ENCODE peak calls at places on chromosome 2, in seven cellular contexts. E is stimulated activated CD4-positive, alpha-beta T cell treated with anti-CD3 and anti-CD28 coated beads, Interleukin-2, amount 100 ng/mL, for 48 hours; G is anterior cingulate cortex; K is right cardiac atrium; J is AG08396; B is activated CD8-positive, alpha-beta memory T cell treated with anti-CD3 and anti-CD28 coated beads for 4 hours; A is hypothalamus. V is an unnamed sample.

GRCh38 chr2:220665108-220665471 is 907.0 kb downstream of the EPHA4 start:
- DNase-seq in K (no peak), A (no peak), B (no peak), J (no peak), G (no peak), E (no peak), V (no peak)

GRCh38 chr2:7567646-7568045 is 650.4 kb downstream of the RNF144A start:
- DNase-seq in A (no peak), G (no peak), J (no peak), K (no peak), B (peak; percentile 7), E (peak; percentile 43), V (no peak)

GRCh38 chr2:224927671-224928173 is 114.5 kb downstream of the DOCK10 start:
- DNase-seq in E (no peak), K (no peak), G (no peak), J (peak; percentile 24), B (no peak), A (no peak), V (no peak)

GRCh38 chr2:169286858-169287257 is 75.5 kb downstream of the LRP2 start:
- DNase-seq in K (no peak), E (no peak), A (no peak), J (no peak), B (no peak), G (no peak), V (no peak)

GRCh38 chr2:145207884-145208283 is 688.0 kb upstream of the ZEB2 start:
- DNase-seq in J (no peak), E (no peak), G (no peak), A (no peak), B (no peak), K (no peak), V (no peak)

GRCh38 chr2:164826293-164827243 is 15.1 kb downstream of the COBLL1 start:
- DNase-seq in B (no peak), K (peak; percentile 51), A (no peak), G (no peak), J (no peak), E (no peak), V (no peak)

GRCh38 chr2:112109278-112109677 is 28.9 kb upstream of the FBLN7 start:
- DNase-seq in K (no peak), E (no peak), G (no peak), A (no peak), B (no peak), J (no peak), V (no peak)

GRCh38 chr2:20416723-20417122 is 30.2 kb upstream of the RHOB start:
- DNase-seq in K (no peak), E (no peak), A (no peak), B (no peak), J (no peak), G (no peak), V (no peak)

GRCh38 chr2:154194917-154195643 is 323.4 kb downstream of the GALNT13 start:
- DNase-seq in J (no peak), K (no peak), A (no peak), G (no peak), E (no peak), B (no peak), V (no peak)